ENCODE peak calls at places on chromosomes 3 and 15, in nine cellular contexts. One of them, this sample, is unnamed.
A peak's percentile ranks its signal among the peaks of the same experiment; 100 is the strongest.

GRCh38 chr3:42853739-42854302 is 21.9 kb downstream of the CYP8B1 start:
- DNase-seq in HCT116: no peak
- DNase-seq in prostate gland: no peak
- DNase-seq in Peyer's patch: no peak
- DNase-seq in spleen: no peak
- DNase-seq in transverse colon: no peak
- DNase-seq in NB4: no peak
- DNase-seq in tibial nerve: no peak
- DNase-seq in A549: no peak
- DNase-seq in this sample: no peak

GRCh38 chr15:80371924-80372323 is 32.3 kb upstream of the ARNT2 start:
- DNase-seq in HCT116: no peak
- DNase-seq in prostate gland: no peak
- DNase-seq in Peyer's patch: no peak
- DNase-seq in spleen: no peak
- DNase-seq in transverse colon: no peak
- DNase-seq in NB4: no peak
- DNase-seq in tibial nerve: no peak
- DNase-seq in A549: no peak
- DNase-seq in this sample: no peak

GRCh38 chr3:179825527-179826246 is 172.8 kb downstream of the USP13 start:
- DNase-seq in HCT116: no peak
- DNase-seq in prostate gland: no peak
- DNase-seq in Peyer's patch: no peak
- DNase-seq in spleen: no peak
- DNase-seq in transverse colon: no peak
- DNase-seq in NB4: no peak
- DNase-seq in tibial nerve: no peak
- DNase-seq in A549: no peak
- DNase-seq in this sample: no peak

GRCh38 chr15:54462511-54462913 is 484.3 kb downstream of the UNC13C start:
- DNase-seq in HCT116: no peak
- DNase-seq in prostate gland: no peak
- DNase-seq in Peyer's patch: no peak
- DNase-seq in spleen: peak; percentile 66
- DNase-seq in transverse colon: no peak
- DNase-seq in NB4: no peak
- DNase-seq in tibial nerve: no peak
- DNase-seq in A549: no peak
- DNase-seq in this sample: no peak

GRCh38 chr3:66666362-66666761 is 165.5 kb upstream of the LRIG1 start:
- DNase-seq in HCT116: no peak
- DNase-seq in prostate gland: no peak
- DNase-seq in Peyer's patch: no peak
- DNase-seq in spleen: no peak
- DNase-seq in transverse colon: no peak
- DNase-seq in NB4: no peak
- DNase-seq in tibial nerve: no peak
- DNase-seq in A549: no peak
- DNase-seq in this sample: no peak

GRCh38 chr3:52451237-52452083 is 2.4 kb downstream of the TNNC1 start:
- DNase-seq in HCT116: no peak
- DNase-seq in prostate gland: no peak
- DNase-seq in Peyer's patch: no peak
- DNase-seq in spleen: no peak
- DNase-seq in transverse colon: no peak
- DNase-seq in NB4: no peak
- DNase-seq in tibial nerve: no peak
- DNase-seq in A549: no peak
- DNase-seq in this sample: no peak

GRCh38 chr3:171387047-171387446 is 73.2 kb downstream of the TNIK start:
- DNase-seq in HCT116: no peak
- DNase-seq in prostate gland: no peak
- DNase-seq in Peyer's patch: no peak
- DNase-seq in spleen: no peak
- DNase-seq in transverse colon: no peak
- DNase-seq in NB4: no peak
- DNase-seq in tibial nerve: no peak
- DNase-seq in A549: no peak
- DNase-seq in this sample: no peak

GRCh38 chr3:48543271-48543866 is 13.2 kb downstream of the PFKFB4 start:
- DNase-seq in HCT116: no peak
- DNase-seq in prostate gland: no peak
- DNase-seq in Peyer's patch: no peak
- DNase-seq in spleen: no peak
- DNase-seq in transverse colon: no peak
- DNase-seq in NB4: no peak
- DNase-seq in tibial nerve: no peak
- DNase-seq in A549: no peak
- DNase-seq in this sample: no peak

GRCh38 chr15:32822739-32823138 is 104.9 kb downstream of the GREM1 start:
- DNase-seq in HCT116: no peak
- DNase-seq in prostate gland: no peak
- DNase-seq in Peyer's patch: no peak
- DNase-seq in spleen: no peak
- DNase-seq in transverse colon: no peak
- DNase-seq in NB4: no peak
- DNase-seq in tibial nerve: no peak
- DNase-seq in A549: no peak
- DNase-seq in this sample: no peak

GRCh38 chr15:32818758-32819405 is 101.1 kb downstream of the GREM1 start:
- DNase-seq in HCT116: no peak
- DNase-seq in prostate gland: no peak
- DNase-seq in Peyer's patch: no peak
- DNase-seq in spleen: no peak
- DNase-seq in transverse colon: no peak
- DNase-seq in NB4: no peak
- DNase-seq in tibial nerve: no peak
- DNase-seq in A549: no peak
- DNase-seq in this sample: peak; percentile 8

GRCh38 chr15:32817570-32817969 is 99.8 kb downstream of the GREM1 start:
- DNase-seq in HCT116: no peak
- DNase-seq in prostate gland: no peak
- DNase-seq in Peyer's patch: no peak
- DNase-seq in spleen: no peak
- DNase-seq in transverse colon: no peak
- DNase-seq in NB4: no peak
- DNase-seq in tibial nerve: no peak
- DNase-seq in A549: no peak
- DNase-seq in this sample: no peak

GRCh38 chr15:32823750-32824149 is 105.9 kb downstream of the GREM1 start:
- DNase-seq in HCT116: no peak
- DNase-seq in prostate gland: peak; percentile 78
- DNase-seq in Peyer's patch: no peak
- DNase-seq in spleen: no peak
- DNase-seq in transverse colon: no peak
- DNase-seq in NB4: no peak
- DNase-seq in tibial nerve: no peak
- DNase-seq in A549: no peak
- DNase-seq in this sample: no peak

DNA sequence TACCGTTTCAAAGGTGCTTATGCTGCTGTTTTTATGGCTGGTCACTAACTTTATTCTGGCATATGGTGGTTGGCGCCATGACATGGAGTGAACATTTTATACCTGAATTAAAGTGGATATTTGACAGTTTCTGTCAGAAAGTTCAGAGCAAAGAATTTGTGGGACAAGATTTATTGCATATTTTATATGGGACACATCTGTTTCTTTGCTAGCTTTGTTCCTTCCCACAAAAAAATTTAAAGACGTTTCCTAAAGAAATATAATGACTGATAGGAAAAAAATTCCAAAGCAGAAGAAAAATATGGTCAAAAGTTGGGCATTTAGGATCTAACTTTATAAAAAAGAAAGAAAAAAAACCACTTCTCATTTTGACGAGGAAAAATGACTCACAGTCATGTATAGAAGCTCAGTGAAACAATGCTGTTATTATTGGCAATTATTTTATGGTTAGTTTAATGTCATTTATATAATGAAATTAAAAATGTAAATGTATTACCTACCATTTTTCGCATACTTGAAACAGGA is 101.7 kb downstream of the GREM1 start:
- DNase-seq in HCT116: no peak
- DNase-seq in prostate gland: no peak
- DNase-seq in Peyer's patch: no peak
- DNase-seq in spleen: no peak
- DNase-seq in transverse colon: no peak
- DNase-seq in NB4: no peak
- DNase-seq in tibial nerve: no peak
- DNase-seq in A549: no peak
- DNase-seq in this sample: no peak
- TF ChIP-seq POLR2A in HCT116: no peak
- TF ChIP-seq POLR2A in prostate gland: no peak
- TF ChIP-seq POLR2A in Peyer's patch: no peak
- TF ChIP-seq POLR2A in spleen: no peak
- TF ChIP-seq POLR2A in transverse colon: no peak
- TF ChIP-seq POLR2A in NB4: no peak
- TF ChIP-seq POLR2A in tibial nerve: no peak
- TF ChIP-seq POLR2A in A549: no peak
- TF ChIP-seq POLR2A in this sample: no peak

GRCh38 chr15:45635191-45635638 is 386 bp downstream of the SQOR start:
- DNase-seq in HCT116: no peak
- DNase-seq in prostate gland: peak; percentile 62
- DNase-seq in Peyer's patch: peak; percentile 86
- DNase-seq in spleen: peak; percentile 94
- DNase-seq in transverse colon: peak; percentile 82
- DNase-seq in NB4: peak; percentile 78
- DNase-seq in tibial nerve: peak; percentile 38
- DNase-seq in A549: peak; percentile 59
- DNase-seq in this sample: peak; percentile 74

GRCh38 chr15:45635763-45636292 is 999 bp downstream of the SQOR start:
- DNase-seq in HCT116: no peak
- DNase-seq in prostate gland: no peak
- DNase-seq in Peyer's patch: no peak
- DNase-seq in spleen: no peak
- DNase-seq in transverse colon: no peak
- DNase-seq in NB4: no peak
- DNase-seq in tibial nerve: no peak
- DNase-seq in A549: no peak
- DNase-seq in this sample: no peak

GRCh38 chr15:45638641-45639040 is 3.8 kb downstream of the SQOR start:
- DNase-seq in HCT116: no peak
- DNase-seq in prostate gland: no peak
- DNase-seq in Peyer's patch: no peak
- DNase-seq in spleen: no peak
- DNase-seq in transverse colon: no peak
- DNase-seq in NB4: peak; percentile 40
- DNase-seq in tibial nerve: no peak
- DNase-seq in A549: no peak
- DNase-seq in this sample: no peak

GRCh38 chr15:45634442-45635190 is at the start of gene SQOR:
- DNase-seq in HCT116: peak; percentile 73
- DNase-seq in prostate gland: peak; percentile 88
- DNase-seq in Peyer's patch: peak; percentile 82
- DNase-seq in spleen: peak; percentile 96
- DNase-seq in transverse colon: peak; percentile 93
- DNase-seq in NB4: peak; percentile 89
- DNase-seq in tibial nerve: peak; percentile 68
- DNase-seq in A549: peak; percentile 86
- DNase-seq in this sample: peak; percentile 94

DNA sequence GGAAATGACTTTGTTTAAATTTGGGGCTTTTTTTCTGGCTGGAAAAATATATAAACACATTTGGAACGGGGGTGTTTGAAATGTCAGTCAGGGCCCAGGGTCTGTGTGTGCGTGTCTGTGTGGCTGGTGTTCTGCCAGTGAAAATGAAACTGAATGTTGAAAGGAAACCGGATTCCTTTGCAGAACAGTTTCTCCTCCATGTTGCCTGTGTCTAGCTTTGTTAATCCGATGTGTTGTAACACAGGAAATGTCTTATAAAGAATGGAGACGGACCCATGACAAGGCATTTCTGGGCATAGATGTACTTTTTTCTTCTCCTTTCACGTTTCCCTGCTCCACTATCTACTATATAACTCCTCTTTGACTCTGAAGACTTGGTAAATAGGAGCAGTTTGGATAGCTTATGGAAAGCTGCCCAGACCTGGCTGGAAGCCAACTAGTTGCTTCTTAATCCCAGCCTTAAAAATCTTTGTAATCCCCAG is 2.8 kb downstream of the SQOR start:
- DNase-seq in HCT116: no peak
- DNase-seq in prostate gland: peak; percentile 71
- DNase-seq in Peyer's patch: peak; percentile 53
- DNase-seq in spleen: no peak
- DNase-seq in transverse colon: peak; percentile 71
- DNase-seq in NB4: peak; percentile 92
- DNase-seq in tibial nerve: no peak
- DNase-seq in A549: peak; percentile 77
- DNase-seq in this sample: peak; percentile 67
- TF ChIP-seq POLR2A in HCT116: no peak
- TF ChIP-seq POLR2A in prostate gland: peak; percentile 28
- TF ChIP-seq POLR2A in Peyer's patch: no peak
- TF ChIP-seq POLR2A in spleen: no peak
- TF ChIP-seq POLR2A in transverse colon: no peak
- TF ChIP-seq POLR2A in NB4: peak; percentile 18
- TF ChIP-seq POLR2A in tibial nerve: peak; percentile 19
- TF ChIP-seq POLR2A in A549: no peak
- TF ChIP-seq POLR2A in this sample: no peak

GRCh38 chr3:147298511-147298982 is 107.8 kb downstream of the ZIC4 start:
- DNase-seq in HCT116: no peak
- DNase-seq in prostate gland: no peak
- DNase-seq in Peyer's patch: no peak
- DNase-seq in spleen: no peak
- DNase-seq in transverse colon: no peak
- DNase-seq in NB4: peak; percentile 2
- DNase-seq in tibial nerve: no peak
- DNase-seq in A549: peak; percentile 72
- DNase-seq in this sample: no peak
- TF ChIP-seq POLR2A in HCT116: no peak
- TF ChIP-seq POLR2A in prostate gland: no peak
- TF ChIP-seq POLR2A in Peyer's patch: no peak
- TF ChIP-seq POLR2A in spleen: no peak
- TF ChIP-seq POLR2A in transverse colon: no peak
- TF ChIP-seq POLR2A in NB4: no peak
- TF ChIP-seq POLR2A in tibial nerve: no peak
- TF ChIP-seq POLR2A in A549: no peak
- TF ChIP-seq POLR2A in this sample: no peak

GRCh38 chr15:74627766-74628165 is 12.1 kb downstream of the CLK3 start:
- DNase-seq in HCT116: no peak
- DNase-seq in prostate gland: no peak
- DNase-seq in Peyer's patch: no peak
- DNase-seq in spleen: no peak
- DNase-seq in transverse colon: no peak
- DNase-seq in NB4: no peak
- DNase-seq in tibial nerve: no peak
- DNase-seq in A549: no peak
- DNase-seq in this sample: no peak

GRCh38 chr15:74628199-74628598 is 12.6 kb downstream of the CLK3 start:
- DNase-seq in HCT116: no peak
- DNase-seq in prostate gland: no peak
- DNase-seq in Peyer's patch: no peak
- DNase-seq in spleen: no peak
- DNase-seq in transverse colon: no peak
- DNase-seq in NB4: no peak
- DNase-seq in tibial nerve: no peak
- DNase-seq in A549: no peak
- DNase-seq in this sample: no peak

GRCh38 chr15:74626752-74627692 is 11.4 kb downstream of the CLK3 start:
- DNase-seq in HCT116: no peak
- DNase-seq in prostate gland: no peak
- DNase-seq in Peyer's patch: peak; percentile 37
- DNase-seq in spleen: peak; percentile 79
- DNase-seq in transverse colon: no peak
- DNase-seq in NB4: no peak
- DNase-seq in tibial nerve: no peak
- DNase-seq in A549: no peak
- DNase-seq in this sample: no peak

GRCh38 chr15:74630284-74631086 is 14.8 kb downstream of the CLK3 start:
- DNase-seq in HCT116: no peak
- DNase-seq in prostate gland: no peak
- DNase-seq in Peyer's patch: peak; percentile 83
- DNase-seq in spleen: peak; percentile 90
- DNase-seq in transverse colon: no peak
- DNase-seq in NB4: peak; percentile 56
- DNase-seq in tibial nerve: no peak
- DNase-seq in A549: no peak
- DNase-seq in this sample: no peak

DNA sequence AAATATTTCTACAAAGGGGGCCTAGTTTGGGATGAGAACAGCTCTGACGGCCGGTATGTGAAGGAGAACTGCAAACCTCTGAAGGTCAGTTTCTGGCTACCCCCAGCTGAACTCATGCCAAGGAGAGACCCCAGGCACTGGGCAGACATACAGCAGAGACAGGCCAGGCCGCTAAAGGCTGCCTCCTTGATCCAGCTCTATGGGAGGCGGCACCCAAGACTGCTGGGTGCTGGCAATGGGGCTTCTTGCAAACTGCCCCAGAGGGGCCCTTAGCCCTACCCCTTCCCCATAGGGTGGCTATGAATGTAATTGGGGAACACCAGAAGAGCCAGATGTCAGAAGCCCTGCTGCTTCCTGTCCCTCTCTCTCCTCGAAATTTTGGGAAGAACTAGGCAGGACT is 13.3 kb downstream of the CLK3 start:
- DNase-seq in HCT116: no peak
- DNase-seq in prostate gland: no peak
- DNase-seq in Peyer's patch: no peak
- DNase-seq in spleen: no peak
- DNase-seq in transverse colon: no peak
- DNase-seq in NB4: no peak
- DNase-seq in tibial nerve: no peak
- DNase-seq in A549: no peak
- DNase-seq in this sample: no peak
- TF ChIP-seq POLR2A in HCT116: no peak
- TF ChIP-seq POLR2A in prostate gland: no peak
- TF ChIP-seq POLR2A in Peyer's patch: no peak
- TF ChIP-seq POLR2A in spleen: no peak
- TF ChIP-seq POLR2A in transverse colon: no peak
- TF ChIP-seq POLR2A in NB4: no peak
- TF ChIP-seq POLR2A in tibial nerve: no peak
- TF ChIP-seq POLR2A in A549: no peak
- TF ChIP-seq POLR2A in this sample: no peak

This sample was measured in thyroid gland.